ENCODE peak calls at places on chromosomes 12 and 14, in ten cellular contexts. N, E, L, B, S, X, A, W, V and T are unnamed samples.

GRCh38 chr12:70754330-70754741 is 117.1 kb upstream of the PTPRB start:
- DNase-seq in L (no peak), B (no peak), X (no peak), N (no peak), V (no peak), E (peak), S (no peak), W (no peak), A (no peak), T (no peak)

GRCh38 chr14:99177046-99177655 is 94.8 kb downstream of the BCL11B start:
- DNase-seq in X (no peak), A (no peak), N (no peak), E (no peak), S (no peak), B (no peak), W (no peak), V (no peak), L (peak), T (no peak)

GRCh38 chr12:54175130-54175963 is 13.4 kb downstream of the SMUG1 start:
- DNase-seq in W (no peak), N (no peak), V (no peak), A (peak), L (no peak), B (peak), E (no peak), S (no peak), X (no peak), T (no peak)

GRCh38 chr14:24399981-24400718 is 1.3 kb downstream of the NYNRIN start:
- DNase-seq in W (no peak), L (no peak), N (no peak), B (no peak), A (no peak), S (no peak), E (no peak), X (no peak), V (no peak), T (no peak)

GRCh38 chr14:90453401-90453951 is 56.6 kb downstream of the CALM1 start:
- DNase-seq in N (peak), W (no peak), V (no peak), S (peak), X (peak), E (no peak), L (no peak), B (no peak), A (peak), T (no peak)

GRCh38 chr14:54285030-54285429 is 111.8 kb upstream of the CDKN3 start:
- DNase-seq in A (no peak), L (no peak), E (no peak), S (no peak), N (no peak), B (no peak), V (no peak), X (no peak), W (no peak), T (no peak)

GRCh38 chr12:112944028-112944690 is 5.9 kb downstream of the OAS3 start:
- DNase-seq in S (no peak), E (no peak), V (no peak), N (no peak), A (no peak), W (no peak), X (no peak), L (no peak), B (no peak), T (no peak)

GRCh38 chr12:1885082-1885596 is 33.3 kb downstream of the CACNA2D4 start:
- DNase-seq in S (no peak), N (no peak), B (no peak), W (no peak), A (no peak), V (no peak), E (no peak), X (no peak), L (no peak), T (no peak)

GRCh38 chr12:6069452-6070093 is 54.9 kb downstream of the VWF start:
- DNase-seq in B (peak), A (no peak), X (no peak), S (no peak), V (no peak), L (no peak), W (no peak), E (no peak), N (peak), T (no peak)

GRCh38 chr14:20782280-20782890 is 1.3 kb downstream of the RNASE6 start:
- DNase-seq in S (peak), L (no peak), V (no peak), W (no peak), N (no peak), X (no peak), B (peak), A (no peak), E (no peak), T (no peak)

GRCh38 chr12:164207-164606 is 49.8 kb downstream of the SLC6A12 start:
- DNase-seq in S (no peak), A (no peak), X (no peak), B (no peak), V (no peak), E (no peak), N (no peak), L (no peak), W (no peak), T (no peak)

GRCh38 chr12:113142173-113142885 is 6.8 kb upstream of the RASAL1 start:
- DNase-seq in E (peak), B (peak), N (no peak), L (peak), V (no peak), X (no peak), S (no peak), A (peak), W (peak), T (no peak)

GRCh38 chr12:131063427-131063826 is 109.7 kb downstream of the ADGRD1 start:
- DNase-seq in X (no peak), E (no peak), A (no peak), V (no peak), S (no peak), B (no peak), L (no peak), N (no peak), W (no peak), T (no peak)

GRCh38 chr12:98644712-98645571 is at the start of the genes APAF1 and IKBIP:
- DNase-seq in S (peak), L (peak), N (peak), W (peak), V (peak), E (peak), B (peak), X (peak), A (peak), T (peak)
- TF ChIP-seq POLR2A in S (peak), L (peak), N (peak), W (peak), V (peak), E (peak), B (peak), X (peak), A (no peak), T (peak)

GRCh38 chr12:91729543-91729942 is 416.1 kb downstream of the BTG1 start:
- DNase-seq in A (no peak), E (no peak), N (no peak), V (no peak), S (no peak), X (no peak), L (no peak), B (no peak), W (no peak), T (no peak)
- TF ChIP-seq POLR2A in A (no peak), E (no peak), N (no peak), V (no peak), S (no peak), X (no peak), L (no peak), B (no peak), W (no peak), T (no peak)

GRCh38 chr14:45253070-45253753 is at the start of gene MIS18BP1:
- DNase-seq in N (peak), B (peak), S (peak), X (peak), E (peak), A (peak), W (peak), L (peak), V (peak), T (peak)
- TF ChIP-seq POLR2A in N (peak), B (peak), S (peak), X (peak), E (peak), A (no peak), W (peak), L (peak), V (peak), T (peak)

DNA sequence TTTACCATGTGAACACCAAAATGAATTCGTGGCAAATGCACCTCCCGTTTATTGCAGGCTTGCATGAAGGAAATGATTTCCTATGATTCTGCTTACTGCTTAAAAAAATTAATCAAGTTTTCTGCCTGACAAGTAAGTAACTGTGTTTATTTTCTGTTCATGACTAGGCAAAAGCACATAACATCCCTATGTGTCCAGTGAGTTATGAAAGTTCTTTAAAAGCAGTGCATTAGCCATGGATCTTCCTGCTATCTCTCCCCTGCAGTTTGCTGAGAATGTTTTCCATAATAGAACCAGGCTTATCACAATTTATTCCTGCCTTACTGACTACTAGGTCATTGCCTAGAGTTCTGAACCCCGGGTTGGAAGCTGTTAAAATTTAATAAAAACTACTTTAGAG is 20.4 kb downstream of the GPR65 start:
- DNase-seq in B (no peak), W (no peak), X (no peak), N (no peak), S (no peak), V (no peak), L (no peak), A (no peak), E (no peak), T (peak)
- TF ChIP-seq POLR2A in B (no peak), W (no peak), X (no peak), N (no peak), S (no peak), V (no peak), L (no peak), A (no peak), E (no peak), T (no peak)

GRCh38 chr12:51985136-51985835 is 21.5 kb upstream of the TAMALIN start:
- DNase-seq in V (no peak), A (no peak), W (no peak), B (no peak), N (no peak), S (no peak), X (no peak), L (no peak), E (no peak), T (no peak)
- TF ChIP-seq POLR2A in V (no peak), A (no peak), W (no peak), B (no peak), N (no peak), S (no peak), X (no peak), L (no peak), E (no peak), T (no peak)

GRCh38 chr12:115636546-115636945 is 640.9 kb downstream of the MED13L start:
- DNase-seq in L (no peak), E (no peak), S (no peak), X (no peak), W (no peak), B (no peak), N (no peak), A (no peak), V (no peak), T (no peak)
- TF ChIP-seq POLR2A in L (no peak), E (no peak), S (no peak), X (no peak), W (no peak), B (no peak), N (no peak), A (no peak), V (no peak), T (no peak)

GRCh38 chr14:69048456-69048855 is 69.4 kb upstream of the ACTN1 start:
- DNase-seq in E (peak), X (peak), S (peak), L (no peak), B (no peak), W (no peak), A (peak), N (no peak), V (no peak), T (peak)

GRCh38 chr14:69050235-69051184 is 71.4 kb upstream of the ACTN1 start:
- DNase-seq in W (no peak), E (no peak), A (no peak), N (no peak), S (peak), B (no peak), X (no peak), V (no peak), L (no peak), T (no peak)

GRCh38 chr14:69052181-69052601 is 73.1 kb upstream of the ACTN1 start:
- DNase-seq in L (no peak), B (no peak), N (no peak), S (peak), V (no peak), X (peak), W (no peak), A (no peak), E (no peak), T (no peak)

GRCh38 chr14:69047255-69047654 is 68.2 kb upstream of the ACTN1 start:
- DNase-seq in V (no peak), X (no peak), N (no peak), W (no peak), B (no peak), S (no peak), A (no peak), L (no peak), E (no peak), T (no peak)

DNA sequence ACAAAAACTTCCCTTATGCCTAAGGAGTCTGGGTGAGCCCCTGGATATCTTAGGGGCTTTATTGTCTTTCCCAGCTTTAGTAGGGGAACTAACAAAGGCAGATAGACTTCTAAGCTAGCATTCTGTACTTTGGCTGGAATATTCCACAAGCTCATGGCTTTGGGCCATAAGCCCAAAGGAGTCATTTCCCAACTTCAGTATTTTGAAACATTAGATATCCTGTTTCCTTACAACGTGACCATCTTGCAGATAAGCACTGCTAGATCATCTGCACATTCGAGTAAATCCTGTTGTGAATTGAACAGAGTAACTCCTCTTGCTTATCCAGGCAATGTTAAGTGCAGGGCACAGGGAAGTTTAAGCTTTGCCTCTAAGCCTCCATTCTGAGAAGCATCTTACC is 70.6 kb upstream of the ACTN1 start:
- DNase-seq in L (no peak), E (no peak), A (no peak), W (no peak), X (peak), N (peak), V (no peak), S (peak), B (no peak), T (no peak)
- TF ChIP-seq POLR2A in L (no peak), E (no peak), A (no peak), W (no peak), X (no peak), N (no peak), V (no peak), S (no peak), B (no peak), T (no peak)

GRCh38 chr12:124835652-124836410 is 27.8 kb downstream of the SCARB1 start:
- DNase-seq in X (no peak), E (peak), N (no peak), V (no peak), L (no peak), S (no peak), A (no peak), W (no peak), B (no peak), T (peak)
- TF ChIP-seq POLR2A in X (no peak), E (no peak), N (no peak), V (no peak), L (no peak), S (no peak), A (no peak), W (no peak), B (no peak), T (no peak)